ENCODE peak calls at places on chromosomes 7 and 10, in five cellular contexts. K is Daoy, A is NCI-H1105, P is HEK293T, T is vagina. U is an unnamed sample.

GRCh38 chr10:132443605-132443997 is 46.6 kb downstream of the PWWP2B start:
- DNase-seq in K (peak), A (no peak), P (peak), T (no peak), U (peak)

GRCh38 chr7:81031996-81032395 is 113.1 kb upstream of the SEMA3C start:
- DNase-seq in K (no peak), A (no peak), P (no peak), T (no peak), U (no peak)

GRCh38 chr10:88477343-88478085 is 105.6 kb downstream of the RNLS start:
- DNase-seq in K (no peak), A (no peak), P (no peak), T (no peak), U (no peak)

GRCh38 chr7:65264258-65264657 is 109.4 kb upstream of the ZNF92 start:
- DNase-seq in K (no peak), A (no peak), P (no peak), T (no peak), U (no peak)

GRCh38 chr10:69479241-69479730 is 28.0 kb downstream of the TSPAN15 start:
- DNase-seq in K (no peak), A (no peak), P (no peak), T (no peak), U (no peak)

GRCh38 chr10:129970404-129971364 is 6.6 kb upstream of the EBF3 start:
- DNase-seq in K (peak), A (no peak), P (no peak), T (no peak), U (peak)

GRCh38 chr7:158271646-158272045 is 316.0 kb downstream of the PTPRN2 start:
- DNase-seq in K (no peak), A (no peak), P (no peak), T (no peak), U (no peak)

GRCh38 chr10:75477681-75478080 is 46.3 kb downstream of the LRMDA start:
- DNase-seq in K (no peak), A (no peak), P (no peak), T (no peak), U (no peak)

GRCh38 chr7:133669061-133669455 is 416.2 kb downstream of the EXOC4 start:
- DNase-seq in K (no peak), A (no peak), P (no peak), T (no peak), U (no peak)

GRCh38 chr10:12531305-12531738 is 182.0 kb downstream of the CAMK1D start:
- DNase-seq in K (no peak), A (no peak), P (no peak), T (peak), U (no peak)

GRCh38 chr10:7438196-7438986 is 27.6 kb upstream of the SFMBT2 start:
- DNase-seq in K (no peak), A (no peak), P (peak), T (no peak), U (no peak)

U was measured in NB4.